ENCODE peak calls at places on chromosomes 7 and 10, in four cellular contexts. C, W, S and B are unnamed samples.

GRCh38 chr10:44243851-44244502 is 140.9 kb downstream of the CXCL12 start:
- DNase-seq in C (no peak), W (no peak), S (no peak), B (no peak)

GRCh38 chr7:69596723-69597277 is 1.5 kb upstream of the AUTS2 start:
- DNase-seq in C (no peak), W (no peak), S (no peak), B (no peak)

GRCh38 chr10:10092581-10092980 is 925.1 kb upstream of the CELF2 start:
- DNase-seq in C (no peak), W (peak), S (no peak), B (no peak)

GRCh38 chr7:149027560-149028345 is 552 bp downstream of the PDIA4 start:
- DNase-seq in C (no peak), W (peak), S (no peak), B (no peak)

GRCh38 chr7:112157072-112157471 is 49.1 kb downstream of the DOCK4 start:
- DNase-seq in C (no peak), W (no peak), S (no peak), B (no peak)

GRCh38 chr7:34168013-34168412 is 262.7 kb downstream of the BMPER start:
- DNase-seq in C (no peak), W (no peak), S (no peak), B (no peak)

GRCh38 chr7:14833707-14834106 is 68.8 kb downstream of the DGKB start:
- DNase-seq in C (no peak), W (no peak), S (no peak), B (no peak)

GRCh38 chr7:128379900-128380806 is 18.7 kb upstream of the PRRT4 start:
- DNase-seq in C (no peak), W (no peak), S (no peak), B (no peak)

GRCh38 chr7:155667241-155667849 is 22.9 kb downstream of the RBM33 start:
- DNase-seq in C (no peak), W (no peak), S (no peak), B (no peak)

GRCh38 chr10:77355844-77356243 is 281.8 kb downstream of the KCNMA1 start:
- DNase-seq in C (no peak), W (no peak), S (no peak), B (no peak)

GRCh38 chr10:69866688-69867461 is 65.2 kb downstream of the COL13A1 start:
- DNase-seq in C (no peak), W (no peak), S (no peak), B (no peak)

GRCh38 chr7:149690688-149691446 is 82.5 kb downstream of the ZNF467 start:
- DNase-seq in C (no peak), W (no peak), S (no peak), B (no peak)

GRCh38 chr7:17680026-17680425 is 260.3 kb downstream of the SNX13 start:
- DNase-seq in C (no peak), W (peak), S (no peak), B (no peak)

GRCh38 chr7:102472126-102473041 is 6.3 kb downstream of the POLR2J start:
- DNase-seq in C (no peak), W (no peak), S (no peak), B (peak)

GRCh38 chr7:77811895-77812685 is 13.5 kb downstream of the PHTF2 start:
- DNase-seq in C (no peak), W (no peak), S (no peak), B (no peak)